ENCODE peak calls at places on chromosome 12, in nine cellular contexts. Q is sigmoid colon, P is transverse colon, T is ovary, S is stomach, W is HepG2, B is H1, I is A549, D is tibial nerve. J is an unnamed sample.

GRCh38 chr12:109734219-109735000 is 20.8 kb downstream of the FAM222A start:
- DNase-seq in W (no peak), Q (peak), D (no peak), P (peak), B (peak), I (no peak), S (peak), T (peak), J (peak)

GRCh38 chr12:91163116-91163515 is 19.5 kb downstream of the DCN start:
- DNase-seq in D (no peak), P (no peak), Q (no peak), T (no peak), I (no peak), W (no peak), S (no peak), B (no peak), J (no peak)

GRCh38 chr12:110733089-110733715 is 9.5 kb downstream of the PPP1CC start:
- DNase-seq in P (no peak), B (no peak), W (no peak), T (no peak), S (no peak), D (no peak), Q (no peak), I (no peak), J (no peak)

GRCh38 chr12:97982684-97983083 is 520.1 kb downstream of the RMST start:
- DNase-seq in Q (no peak), T (no peak), S (no peak), W (no peak), B (no peak), D (no peak), P (no peak), I (no peak), J (no peak)

GRCh38 chr12:52867636-52868035 is 18.8 kb upstream of the KRT78 start:
- DNase-seq in T (no peak), Q (no peak), B (no peak), P (peak), W (no peak), I (peak), D (peak), S (peak), J (peak)

GRCh38 chr12:43337571-43338497 is 214.2 kb downstream of the ADAMTS20 start:
- DNase-seq in D (no peak), P (no peak), W (no peak), B (no peak), T (no peak), S (no peak), I (no peak), Q (no peak), J (no peak)

GRCh38 chr12:54701940-54702592 is 53.9 kb upstream of the DCD start:
- DNase-seq in B (no peak), W (peak), Q (no peak), D (no peak), P (no peak), T (no peak), I (peak), S (no peak), J (no peak)

GRCh38 chr12:124308741-124309140 is 13.8 kb downstream of the RFLNA start:
- DNase-seq in T (no peak), S (no peak), B (no peak), Q (no peak), D (no peak), P (no peak), W (no peak), I (no peak), J (no peak)

GRCh38 chr12:62621239-62621638 is 154.6 kb downstream of the MON2 start:
- DNase-seq in Q (no peak), I (no peak), D (no peak), S (no peak), W (no peak), T (no peak), B (no peak), P (no peak), J (no peak)

GRCh38 chr12:120539303-120539702 is 5.1 kb downstream of the RNF10 start:
- DNase-seq in B (no peak), I (peak), P (no peak), S (no peak), D (no peak), W (no peak), Q (peak), T (no peak), J (no peak)

GRCh38 chr12:14982986-14983385 is 10.1 kb downstream of the PDE6H start:
- DNase-seq in T (no peak), P (no peak), S (no peak), W (no peak), D (no peak), Q (no peak), B (no peak), I (no peak), J (no peak)

GRCh38 chr12:91053951-91054715 is 3.7 kb downstream of the KERA start:
- DNase-seq in T (no peak), W (no peak), Q (peak), I (peak), P (peak), B (no peak), D (no peak), S (no peak), J (peak)

GRCh38 chr12:26987634-26988424 is 26.4 kb downstream of the TM7SF3 start:
- DNase-seq in S (no peak), B (no peak), D (no peak), I (no peak), T (no peak), W (no peak), P (no peak), Q (no peak), J (no peak)

GRCh38 chr12:125081427-125081826 is 16.2 kb downstream of the AACS start:
- DNase-seq in I (no peak), T (no peak), Q (no peak), B (no peak), S (no peak), P (no peak), D (no peak), W (no peak), J (no peak)

GRCh38 chr12:123119808-123120207 is 31.1 kb downstream of the PITPNM2 start:
- DNase-seq in S (no peak), Q (no peak), I (no peak), W (no peak), D (no peak), T (no peak), P (no peak), B (no peak), J (no peak)

GRCh38 chr12:38527631-38528030 is 211.1 kb downstream of the ALG10B start:
- DNase-seq in D (no peak), T (no peak), Q (no peak), I (no peak), P (no peak), W (no peak), S (no peak), B (no peak), J (no peak)

GRCh38 chr12:96501139-96501741 is 11.9 kb downstream of the CFAP54 start:
- DNase-seq in W (peak), S (peak), D (no peak), Q (no peak), I (peak), P (peak), B (no peak), T (no peak), J (no peak)

GRCh38 chr12:14962180-14962579 is 779 bp upstream of the ARHGDIB start:
- DNase-seq in I (no peak), D (no peak), P (no peak), Q (no peak), W (no peak), S (no peak), T (no peak), B (no peak), J (no peak)

GRCh38 chr12:32302218-32302826 is 97.0 kb upstream of the FGD4 start:
- DNase-seq in D (no peak), S (no peak), Q (no peak), T (no peak), P (peak), B (no peak), I (no peak), W (peak), J (no peak)

GRCh38 chr12:84038241-84038640 is 874.4 kb downstream of the SLC6A15 start:
- DNase-seq in D (no peak), S (no peak), B (no peak), I (no peak), P (no peak), Q (no peak), W (no peak), T (no peak), J (no peak)

GRCh38 chr12:75951399-75952228 is 80.0 kb downstream of the PHLDA1 start:
- DNase-seq in P (no peak), B (no peak), S (no peak), Q (no peak), T (no peak), W (no peak), D (no peak), I (peak), J (no peak)

GRCh38 chr12:112458330-112458729 is 39.6 kb downstream of the PTPN11 start:
- DNase-seq in S (no peak), D (no peak), T (no peak), Q (no peak), W (no peak), P (no peak), I (no peak), B (no peak), J (no peak)

GRCh38 chr12:109131522-109132050 is 15.2 kb downstream of the ACACB start:
- DNase-seq in T (no peak), B (no peak), P (peak), W (no peak), I (no peak), Q (peak), S (no peak), D (no peak), J (peak)

GRCh38 chr12:62466018-62466595 is 519 bp upstream of the MON2 start:
- DNase-seq in W (peak), I (peak), T (peak), S (peak), Q (peak), B (peak), P (peak), D (no peak), J (no peak)

GRCh38 chr12:14768823-14769405 is 34.4 kb downstream of the WBP11 start:
- DNase-seq in S (peak), W (no peak), T (peak), Q (peak), D (no peak), I (peak), B (peak), P (peak), J (no peak)

GRCh38 chr12:75116611-75117010 is 93.0 kb downstream of the KCNC2 start:
- DNase-seq in B (no peak), D (no peak), S (no peak), P (no peak), Q (no peak), W (no peak), T (no peak), I (no peak), J (no peak)

GRCh38 chr12:6764011-6764828 is 1.9 kb upstream of the PTMS start:
- DNase-seq in I (peak), P (peak), Q (peak), D (peak), W (peak), B (peak), T (peak), S (peak), J (peak)
- TF ChIP-seq EP300 in I (no peak), P (no peak), Q (no peak), D (no peak), W (no peak), B (no peak), T (no peak), S (no peak), J (no peak)

DNA sequence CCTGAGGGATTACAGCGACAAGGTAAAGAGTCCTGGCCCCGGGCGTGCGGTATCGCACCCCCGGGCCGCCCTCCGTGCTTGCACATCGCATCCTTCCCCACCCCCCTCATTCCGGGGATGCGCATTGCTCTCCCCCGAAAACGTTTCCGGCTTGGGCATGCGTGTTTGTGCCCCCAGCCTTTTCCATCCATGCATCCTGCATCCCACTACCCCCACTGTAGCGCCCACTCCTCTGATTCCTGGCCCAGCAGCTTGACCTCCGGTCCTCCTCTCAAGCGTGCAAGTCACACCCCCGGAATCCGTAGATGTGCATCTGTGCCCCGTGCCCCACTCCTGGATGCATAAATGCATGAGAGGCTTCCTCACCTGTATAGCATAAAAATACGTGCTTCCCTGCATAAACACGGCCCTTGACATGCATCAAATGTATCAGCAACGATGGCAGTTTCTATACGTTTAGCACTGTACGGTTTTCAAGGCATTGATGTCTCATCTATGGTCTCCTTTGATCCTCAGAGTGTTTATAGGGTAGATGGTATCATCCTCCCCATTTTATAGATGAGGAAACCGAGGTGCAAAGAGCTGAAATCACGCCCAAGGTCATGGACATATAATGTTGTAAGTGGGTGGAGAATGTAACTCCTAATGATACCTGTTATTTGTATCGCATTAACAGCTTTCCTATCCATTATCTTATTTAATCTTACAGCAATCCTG is 484 bp downstream of the RIC8B start:
- DNase-seq in T (no peak), I (no peak), Q (peak), S (no peak), B (no peak), W (no peak), P (no peak), D (no peak), J (no peak)
- TF ChIP-seq EP300 in T (no peak), I (no peak), Q (no peak), S (no peak), B (no peak), W (no peak), P (no peak), D (no peak), J (no peak)

DNA sequence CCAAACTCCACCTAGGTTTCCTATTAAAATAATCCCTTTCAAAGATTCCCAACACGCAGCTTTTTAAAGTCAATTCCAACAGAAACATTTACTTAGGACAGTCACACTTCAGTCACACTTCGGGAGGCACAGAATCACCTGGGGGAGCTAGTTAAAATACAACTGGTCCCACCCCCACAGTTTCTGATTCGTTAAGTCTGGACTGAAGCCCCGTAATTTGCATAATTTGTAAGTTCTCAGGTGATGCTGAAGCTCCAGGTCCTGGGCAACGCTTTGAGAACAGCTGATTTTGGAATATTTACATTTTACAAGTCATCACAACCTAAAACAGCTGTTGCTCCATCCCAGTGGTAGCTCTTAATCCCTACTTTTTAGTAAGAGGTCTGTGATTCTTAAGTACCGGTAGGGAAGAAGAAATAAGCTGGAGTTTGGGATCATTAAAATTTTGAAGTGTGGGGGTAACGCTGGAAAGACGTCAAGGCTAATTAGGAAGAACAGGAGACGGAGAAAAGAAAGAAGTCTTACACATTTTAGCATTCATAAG is 1.2 kb downstream of the IPO8 start:
- DNase-seq in P (no peak), W (no peak), Q (no peak), S (no peak), D (no peak), T (no peak), B (no peak), I (peak), J (no peak)
- TF ChIP-seq EP300 in P (no peak), W (no peak), Q (no peak), S (no peak), D (no peak), T (no peak), B (no peak), I (no peak), J (no peak)

GRCh38 chr12:86154620-86155019 is 101.6 kb downstream of the MGAT4C start:
- DNase-seq in D (no peak), B (no peak), Q (no peak), W (no peak), P (no peak), S (no peak), T (no peak), I (no peak), J (no peak)
- TF ChIP-seq EP300 in D (no peak), B (no peak), Q (no peak), W (no peak), P (no peak), S (no peak), T (no peak), I (no peak), J (no peak)

J was measured in suprapubic skin.